ENCODE peak calls at places on chromosome 17, in ten cellular contexts. S, H, Z, V, Y, C, N, M, J and G are unnamed samples. For H3K4me1, the result is how much of the 10 kb centered on the place peaks cover.

GRCh38 chr17:32275060-32276042 is 9.7 kb downstream of the RHBDL3 start:
- DNase-seq in S (no peak), Z (peak), M (no peak), H (no peak), J (peak), C (no peak), Y (peak), V (no peak), N (peak), G (no peak)

GRCh38 chr17:61418433-61418832 is 18.8 kb downstream of the TBX2 start:
- DNase-seq in V (no peak), Y (no peak), N (no peak), Z (no peak), C (no peak), M (no peak), J (no peak), H (no peak), S (no peak), G (no peak)

GRCh38 chr17:10292057-10292931 is 80.5 kb downstream of the MYH13 start:
- DNase-seq in M (no peak), H (peak), J (peak), Y (no peak), C (no peak), V (no peak), Z (no peak), S (peak), N (peak), G (no peak)

GRCh38 chr17:66593116-66593515 is 241.8 kb upstream of the CACNG5 start:
- DNase-seq in N (no peak), V (no peak), H (no peak), M (no peak), J (no peak), C (no peak), Z (no peak), S (no peak), Y (no peak), G (peak)

GRCh38 chr17:1529863-1530262 is 13.5 kb upstream of the INPP5K start:
- DNase-seq in M (no peak), S (no peak), J (no peak), Y (no peak), C (no peak), V (no peak), N (no peak), H (no peak), Z (no peak), G (no peak)

GRCh38 chr17:58998871-58999270 is 107.8 kb downstream of the TRIM37 start:
- DNase-seq in C (no peak), H (no peak), Z (no peak), N (no peak), Y (no peak), M (no peak), J (no peak), V (no peak), S (no peak), G (no peak)

GRCh38 chr17:65334391-65334790 is 197.2 kb downstream of the RGS9 start:
- DNase-seq in Y (no peak), M (no peak), J (no peak), S (no peak), Z (no peak), V (no peak), H (no peak), C (no peak), N (no peak), G (no peak)

GRCh38 chr17:66791337-66791736 is 43.6 kb upstream of the CACNG5 start:
- DNase-seq in Z (no peak), V (no peak), M (no peak), N (no peak), Y (no peak), H (no peak), S (no peak), C (no peak), J (no peak), G (no peak)

GRCh38 chr17:74012465-74012864 is 191.0 kb upstream of the RPL38 start:
- DNase-seq in C (no peak), S (no peak), Z (no peak), N (no peak), V (no peak), J (no peak), H (no peak), Y (no peak), M (no peak), G (no peak)

GRCh38 chr17:71899317-71899716 is 221.5 kb upstream of the SOX9 start:
- DNase-seq in H (no peak), M (no peak), V (no peak), Z (no peak), N (no peak), C (no peak), Y (no peak), S (no peak), J (no peak), G (no peak)

GRCh38 chr17:3979276-3979583 is 15.0 kb upstream of the ATP2A3 start:
- DNase-seq in Y (no peak), J (no peak), N (no peak), Z (peak), S (no peak), H (no peak), V (no peak), M (no peak), C (no peak), G (no peak)

GRCh38 chr17:16036261-16036660 is 36.6 kb downstream of the TTC19 start:
- DNase-seq in Y (no peak), J (no peak), M (no peak), N (no peak), H (no peak), S (no peak), Z (no peak), V (no peak), C (no peak), G (no peak)

GRCh38 chr17:57278740-57279387 is 22.5 kb downstream of the MSI2 start:
- DNase-seq in V (no peak), Y (no peak), Z (no peak), S (no peak), J (no peak), C (no peak), H (no peak), N (no peak), M (no peak), G (no peak)

GRCh38 chr17:2724783-2725164 is 13.2 kb upstream of the CLUH start:
- DNase-seq in J (peak), C (no peak), V (peak), M (no peak), N (no peak), Y (peak), S (no peak), H (no peak), Z (no peak), G (no peak)

GRCh38 chr17:4369557-4370230 is 3.2 kb upstream of the UBE2G1 start:
- DNase-seq in V (no peak), J (no peak), C (no peak), N (no peak), Y (no peak), S (no peak), Z (no peak), H (peak), M (no peak), G (no peak)

GRCh38 chr17:54466875-54467274 is 433.8 kb upstream of the TOM1L1 start:
- DNase-seq in N (no peak), V (no peak), Z (no peak), Y (no peak), S (no peak), C (no peak), H (no peak), M (no peak), J (no peak), G (no peak)

GRCh38 chr17:3433741-3434140 is at the start of gene OR1E2:
- DNase-seq in N (no peak), Z (no peak), H (no peak), J (no peak), Y (no peak), V (no peak), S (no peak), C (no peak), M (no peak), G (no peak)

GRCh38 chr17:43468746-43469544 is 14.8 kb upstream of the DHX8 start:
- DNase-seq in Z (no peak), V (no peak), H (no peak), Y (no peak), N (peak), S (no peak), C (no peak), M (no peak), J (no peak), G (no peak)

GRCh38 chr17:47803751-47804150 is 17.8 kb downstream of the OSBPL7 start:
- DNase-seq in N (no peak), Y (no peak), M (no peak), H (no peak), J (no peak), C (no peak), V (peak), S (no peak), Z (peak), G (peak)

GRCh38 chr17:2267354-2267753 is 36.2 kb downstream of the SMG6 start:
- DNase-seq in S (no peak), C (no peak), V (no peak), M (no peak), H (no peak), Z (peak), N (no peak), Y (no peak), J (no peak), G (no peak)

GRCh38 chr17:60128171-60128859 is 21.5 kb upstream of the CA4 start:
- DNase-seq in N (no peak), J (no peak), Z (peak), H (peak), M (no peak), Y (no peak), V (no peak), S (no peak), C (peak), G (no peak)

GRCh38 chr17:35315283-35315682 is 58.1 kb downstream of the SLFN11 start:
- DNase-seq in Y (peak), S (no peak), J (no peak), Z (no peak), N (no peak), C (peak), V (no peak), M (no peak), H (no peak), G (no peak)

GRCh38 chr17:60445144-60445543 is 22.9 kb downstream of the CHCT1 start:
- DNase-seq in M (no peak), H (no peak), J (no peak), Z (no peak), S (no peak), V (no peak), Y (no peak), N (no peak), C (no peak), G (no peak)

GRCh38 chr17:82942166-82943130 is 102.6 kb upstream of the ZNF750 start:
- DNase-seq in Z (no peak), Y (no peak), M (no peak), H (peak), C (no peak), V (no peak), J (no peak), N (no peak), S (no peak), G (no peak)

GRCh38 chr17:75199886-75200618 is 5.4 kb upstream of the NUP85 start:
- DNase-seq in N (no peak), J (no peak), M (no peak), V (no peak), H (no peak), Y (no peak), Z (no peak), C (no peak), S (no peak), G (no peak)

GRCh38 chr17:75191584-75191983 is 8.8 kb upstream of the SUMO2 start:
- DNase-seq in Z (no peak), J (no peak), H (no peak), S (no peak), Y (no peak), M (no peak), V (no peak), N (no peak), C (no peak), G (no peak)

DNA sequence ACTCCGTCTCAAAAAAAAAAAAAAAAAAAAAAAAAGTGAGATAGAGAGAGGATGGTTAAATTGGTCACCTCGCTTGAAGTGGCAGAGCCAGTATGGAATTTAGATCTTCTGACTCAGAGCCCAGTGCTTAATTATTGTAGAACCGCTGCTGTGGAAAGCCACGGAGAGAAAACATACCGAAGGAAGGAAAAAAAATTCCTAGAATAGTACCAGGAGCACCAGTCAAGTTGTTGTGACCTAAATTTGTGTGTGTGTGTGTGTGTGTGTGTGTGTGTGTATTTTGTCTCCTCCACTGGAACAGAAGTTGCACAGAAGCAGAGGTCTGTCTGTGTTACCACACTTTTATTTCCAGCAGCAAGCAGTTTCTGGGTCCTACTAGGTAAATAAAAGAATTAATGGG is 10.6 kb upstream of the NUP85 start:
- DNase-seq in V (no peak), C (no peak), Z (no peak), J (no peak), N (no peak), S (no peak), Y (no peak), H (no peak), M (no peak), G (no peak)
- TF ChIP-seq POLR2AphosphoS5 in V (no peak), C (no peak), Z (no peak), J (no peak), N (no peak), S (no peak), Y (no peak), H (no peak), M (no peak), G (no peak)

DNA sequence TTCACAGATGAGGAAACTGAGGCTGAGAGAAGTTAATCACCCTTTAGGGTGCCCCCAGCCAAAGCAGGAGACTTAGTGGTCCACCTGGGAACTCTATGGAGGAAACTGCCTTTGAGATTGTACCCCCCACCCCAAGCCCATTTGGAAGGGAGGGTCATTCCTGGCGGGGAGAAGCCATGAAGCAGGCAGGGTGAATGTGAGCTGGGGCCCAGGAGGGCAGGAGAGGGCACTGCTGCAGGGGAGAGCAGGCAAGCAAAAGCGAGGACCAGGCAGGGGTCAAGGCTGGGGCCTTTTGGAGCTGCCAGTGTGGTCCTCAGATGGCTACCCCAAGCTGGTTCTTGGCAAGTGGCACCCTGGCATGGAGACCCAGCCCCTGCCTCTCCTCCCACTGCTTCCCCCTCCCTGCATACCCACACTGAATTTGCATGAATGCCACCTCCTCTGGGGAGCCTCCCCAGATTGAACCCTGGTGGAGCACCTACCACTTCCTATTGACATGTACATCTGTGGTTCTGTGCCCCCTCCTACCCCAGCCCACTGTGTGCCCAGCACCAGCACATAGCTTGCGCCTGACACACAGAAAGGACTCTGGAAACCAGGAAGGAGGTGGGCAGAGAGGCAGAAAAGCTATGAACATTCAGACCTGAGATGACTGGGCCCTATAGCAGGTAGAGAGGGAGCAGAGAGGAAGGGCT is 977 bp upstream of the TMC6 start:
- DNase-seq in Y (no peak), Z (no peak), J (no peak), S (no peak), H (no peak), V (no peak), M (no peak), N (no peak), C (no peak), G (no peak)
- H3K4me1 ChIP-seq in Y (under half), Z (under half), J (under half), S (under half), H (half or more), V (half or more), M (under half), N (under half), C (under half), G (half or more)

DNA sequence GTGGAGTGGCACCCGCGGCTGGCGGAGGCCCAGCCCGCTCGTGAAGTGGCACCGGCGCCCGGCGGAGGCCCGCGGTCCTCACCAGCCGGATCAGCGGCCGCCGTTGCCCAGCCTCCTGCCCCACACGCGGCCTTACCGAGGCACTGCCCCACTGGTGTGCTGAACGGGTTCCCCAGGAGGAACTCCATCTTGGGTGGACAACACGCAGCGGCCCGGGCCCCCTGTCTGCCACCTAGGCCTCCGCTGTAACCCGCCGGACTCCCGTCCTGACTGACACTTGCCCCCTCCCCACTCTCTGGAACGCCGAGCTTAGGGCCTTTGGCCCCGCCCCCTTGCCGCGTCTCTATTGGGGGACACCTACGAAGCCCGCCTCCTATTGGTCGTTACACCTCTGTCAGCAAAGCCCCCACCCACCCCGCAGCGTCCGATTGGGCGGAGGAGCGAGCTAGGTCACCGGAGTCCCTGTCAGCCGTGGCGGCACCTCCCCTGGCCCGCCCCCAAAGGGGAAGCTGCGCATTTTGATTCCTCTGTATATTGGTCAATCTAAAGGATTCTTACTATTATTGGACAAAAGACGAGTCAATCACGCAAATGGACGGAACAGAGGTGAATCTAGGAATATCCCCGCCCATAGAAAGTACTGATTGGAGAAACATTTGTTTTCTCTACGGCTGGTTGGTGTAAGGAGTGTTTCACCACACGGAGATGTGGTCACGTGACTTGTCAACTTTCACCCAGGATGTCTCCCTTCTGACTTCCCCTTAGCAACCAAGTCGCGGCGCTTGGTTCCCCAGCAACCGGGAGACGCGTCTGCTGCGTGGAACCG is at the start of the genes DRC3 and TOM1L2:
- DNase-seq in Y (peak), C (peak), J (peak), M (peak), V (peak), N (peak), H (peak), Z (peak), S (peak), G (peak)
- H3K27ac ChIP-seq in Y (peak), C (peak), J (no peak), M (peak), V (peak), N (peak), H (peak), Z (peak), S (peak), G (peak)

DNA sequence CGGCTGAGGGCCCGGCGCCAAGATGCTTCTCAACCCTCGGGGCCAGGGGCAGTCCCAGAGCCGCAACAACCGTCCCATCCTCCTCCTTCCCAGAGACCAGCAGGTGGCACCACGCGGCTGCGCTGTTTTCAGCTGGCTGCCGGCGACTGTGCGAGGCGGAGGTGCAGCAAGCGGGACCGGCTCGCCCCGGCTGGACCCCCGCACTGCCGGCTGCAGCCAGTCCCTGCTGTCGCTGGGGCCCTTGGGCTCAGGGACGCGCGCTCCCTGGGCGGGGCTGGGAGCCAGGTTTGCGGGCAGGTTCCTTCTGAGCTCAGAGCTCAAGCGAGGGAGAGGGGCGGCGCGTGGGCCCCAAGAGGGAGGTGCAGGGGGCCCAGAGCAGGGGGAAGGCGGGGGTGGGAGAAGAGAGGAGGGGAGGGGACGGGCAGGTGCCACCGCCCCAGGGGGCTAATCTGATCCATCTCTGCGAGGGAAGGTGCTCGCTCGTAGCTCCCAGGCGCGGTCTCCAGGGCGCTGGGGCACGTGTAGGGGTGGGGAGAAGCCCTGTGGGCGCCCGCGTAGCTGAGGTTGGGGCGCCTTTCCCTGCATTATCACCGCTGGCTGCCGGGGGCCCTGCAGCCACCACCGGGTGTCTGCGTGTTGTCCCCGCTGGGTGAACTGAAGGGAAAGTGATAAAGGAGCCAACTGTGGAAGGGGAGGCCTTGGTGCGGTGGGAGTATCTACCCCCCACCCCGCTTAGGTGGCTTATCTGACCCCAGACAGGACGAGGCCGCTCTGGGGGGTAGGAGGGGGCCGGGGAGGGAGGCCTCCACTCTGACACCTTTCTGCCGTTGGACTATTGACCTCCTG is 24.2 kb downstream of the STAT5A start:
- DNase-seq in N (no peak), S (peak), Z (peak), M (no peak), Y (peak), V (peak), C (peak), J (peak), H (peak), G (no peak)
- TF ChIP-seq POLR2AphosphoS5 in N (no peak), S (peak), Z (no peak), M (peak), Y (peak), V (peak), C (peak), J (peak), H (no peak), G (no peak)

DNA sequence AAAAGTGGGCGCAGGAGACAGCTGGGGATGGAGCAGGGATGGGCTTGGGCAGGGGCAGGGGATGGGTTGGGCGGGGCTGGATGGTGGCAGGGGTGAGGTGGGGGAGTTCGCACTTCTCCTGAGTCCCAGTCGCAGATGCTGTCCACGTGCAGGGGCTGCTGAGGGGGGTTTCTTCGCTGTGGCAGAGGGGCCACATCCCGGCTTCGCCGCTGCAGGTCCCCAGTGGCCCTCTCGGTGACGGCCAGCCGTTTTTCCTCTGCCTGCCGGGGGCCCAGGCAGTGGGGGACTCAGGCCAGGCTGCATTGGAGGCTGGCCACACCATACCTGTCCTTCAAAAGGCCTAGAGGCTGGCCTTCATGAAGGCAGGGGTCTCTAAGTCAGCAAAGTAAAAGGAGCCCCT is 8.3 kb downstream of the EVPL start:
- DNase-seq in N (no peak), V (no peak), Z (no peak), S (no peak), H (no peak), M (no peak), C (no peak), J (no peak), Y (no peak), G (no peak)
- H3K4me1 ChIP-seq in N (under half), V (under half), Z (under half), S (under half), H (under half), M (under half), C (under half), J (under half), Y (under half), G (under half)

GRCh38 chr17:45740553-45741330 is 43.4 kb upstream of the CRHR1 start:
- DNase-seq in H (peak), Y (peak), N (peak), S (no peak), C (no peak), V (no peak), Z (peak), M (no peak), J (peak), G (no peak)
- H3K27ac ChIP-seq in H (no peak), Y (no peak), N (no peak), S (no peak), C (no peak), V (no peak), Z (no peak), M (no peak), J (no peak), G (no peak)